ENCODE peak calls at places on chromosomes 4 and X, in seven cellular contexts. R is iPS DF 19.7, N is left kidney, L is AG09309, X is GM23248, K is adrenal gland, P is lower lobe of right lung. A is an unnamed sample.

GRCh38 chr4:80271806-80272205 is 5.3 kb downstream of the FGF5 start:
- DNase-seq in K (no peak), P (no peak), L (no peak), N (no peak), R (no peak), X (peak), A (peak)

GRCh38 chr4:74838746-74839370 is 44.5 kb upstream of the BTC start:
- DNase-seq in K (no peak), L (no peak), X (peak), P (no peak), R (no peak), N (no peak), A (peak)

GRCh38 chr4:186810613-186811150 is 87.0 kb upstream of the FAT1 start:
- DNase-seq in P (no peak), K (no peak), X (no peak), L (no peak), R (peak), N (no peak), A (no peak)

GRCh38 chr4:27490747-27491146 is 630.1 kb downstream of the STIM2 start:
- DNase-seq in P (no peak), L (no peak), R (no peak), N (no peak), X (no peak), K (no peak), A (no peak)

GRCh38 chrX:5916945-5917344 is 311.7 kb downstream of the NLGN4X start:
- DNase-seq in K (no peak), R (no peak), L (no peak), N (no peak), X (no peak), P (no peak), A (no peak)

GRCh38 chr4:176927664-176928063 is 134.9 kb upstream of the VEGFC start:
- DNase-seq in P (no peak), L (peak), N (no peak), R (no peak), X (peak), K (no peak), A (peak)

GRCh38 chrX:42943051-42943450 is 165.1 kb upstream of the PPP1R2C start:
- DNase-seq in P (no peak), K (no peak), L (no peak), N (no peak), R (no peak), X (no peak), A (no peak)

GRCh38 chr4:136337216-136337615 is 1195.1 kb downstream of the PCDH18 start:
- DNase-seq in X (no peak), P (no peak), L (no peak), N (no peak), R (no peak), K (no peak), A (no peak)

GRCh38 chrX:6052111-6052745 is 176.4 kb downstream of the NLGN4X start:
- DNase-seq in R (no peak), N (no peak), K (no peak), P (no peak), L (no peak), X (no peak), A (no peak)

GRCh38 chrX:14673764-14674163 is 144.4 kb downstream of the GLRA2 start:
- DNase-seq in X (peak), K (peak), P (no peak), L (peak), N (peak), R (no peak), A (peak)

GRCh38 chrX:39645059-39645895 is 452.5 kb downstream of the BCOR start:
- DNase-seq in X (peak), K (peak), L (peak), P (peak), R (no peak), N (peak), A (peak)

GRCh38 chr4:105520819-105521790 is 31.3 kb upstream of the ARHGEF38 start:
- DNase-seq in N (peak), K (peak), X (peak), L (no peak), R (peak), P (no peak), A (peak)

GRCh38 chr4:10926025-10926424 is 241.5 kb upstream of the CLNK start:
- DNase-seq in K (no peak), P (no peak), L (peak), R (no peak), N (no peak), X (peak), A (no peak)

A was measured in EL.